ENCODE peak calls at places on chromosome 7, in nine cellular contexts. One of them, this sample, is unnamed.

GRCh38 chr7:23864984-23865383 is 155.0 kb downstream of the STK31 start:
- DNase-seq in Panc1: peak; percentile 25
- DNase-seq in PC-9: no peak
- DNase-seq in omental fat pad: no peak
- DNase-seq in nephron progenitor cell: no peak
- DNase-seq in glutamatergic neuron: no peak
- DNase-seq in WTC11: no peak
- DNase-seq in upper lobe of right lung: no peak
- DNase-seq in MM.1S: no peak
- DNase-seq in this sample: no peak

GRCh38 chr7:123270553-123270952 is 70.8 kb upstream of the SLC13A1 start:
- DNase-seq in upper lobe of right lung: no peak
- DNase-seq in MM.1S: no peak
- DNase-seq in nephron progenitor cell: no peak
- DNase-seq in omental fat pad: no peak
- DNase-seq in WTC11: no peak
- DNase-seq in glutamatergic neuron: no peak
- DNase-seq in PC-9: no peak
- DNase-seq in Panc1: no peak
- DNase-seq in this sample: no peak

GRCh38 chr7:7686806-7687205 is 31.6 kb downstream of the RPA3 start:
- DNase-seq in WTC11: no peak
- DNase-seq in glutamatergic neuron: no peak
- DNase-seq in upper lobe of right lung: no peak
- DNase-seq in PC-9: no peak
- DNase-seq in omental fat pad: no peak
- DNase-seq in Panc1: no peak
- DNase-seq in MM.1S: no peak
- DNase-seq in nephron progenitor cell: no peak
- DNase-seq in this sample: no peak

GRCh38 chr7:45644237-45644636 is 70.1 kb downstream of the ADCY1 start:
- DNase-seq in nephron progenitor cell: no peak
- DNase-seq in glutamatergic neuron: no peak
- DNase-seq in WTC11: no peak
- DNase-seq in Panc1: no peak
- DNase-seq in MM.1S: no peak
- DNase-seq in upper lobe of right lung: no peak
- DNase-seq in PC-9: no peak
- DNase-seq in omental fat pad: no peak
- DNase-seq in this sample: no peak

GRCh38 chr7:135274495-135275268 is 41.0 kb downstream of the STRA8 start:
- DNase-seq in PC-9: peak; percentile 70
- DNase-seq in omental fat pad: peak; percentile 82
- DNase-seq in glutamatergic neuron: peak; percentile 82
- DNase-seq in nephron progenitor cell: peak; percentile 78
- DNase-seq in MM.1S: peak; percentile 79
- DNase-seq in Panc1: peak; percentile 69
- DNase-seq in upper lobe of right lung: no peak
- DNase-seq in WTC11: peak; percentile 88
- DNase-seq in this sample: peak; percentile 56

GRCh38 chr7:37694208-37695080 is 10.9 kb downstream of the GPR141 start:
- DNase-seq in nephron progenitor cell: peak; percentile 18
- DNase-seq in glutamatergic neuron: no peak
- DNase-seq in WTC11: no peak
- DNase-seq in Panc1: no peak
- DNase-seq in upper lobe of right lung: peak; percentile 65
- DNase-seq in omental fat pad: no peak
- DNase-seq in MM.1S: no peak
- DNase-seq in PC-9: no peak
- DNase-seq in this sample: no peak

GRCh38 chr7:120920588-120920987 is 30.0 kb upstream of the ING3 start:
- DNase-seq in omental fat pad: no peak
- DNase-seq in Panc1: no peak
- DNase-seq in MM.1S: no peak
- DNase-seq in glutamatergic neuron: no peak
- DNase-seq in WTC11: no peak
- DNase-seq in nephron progenitor cell: no peak
- DNase-seq in PC-9: no peak
- DNase-seq in upper lobe of right lung: no peak
- DNase-seq in this sample: no peak

GRCh38 chr7:22331704-22332103 is 25.2 kb downstream of the RAPGEF5 start:
- DNase-seq in glutamatergic neuron: no peak
- DNase-seq in upper lobe of right lung: no peak
- DNase-seq in MM.1S: no peak
- DNase-seq in Panc1: no peak
- DNase-seq in WTC11: no peak
- DNase-seq in omental fat pad: no peak
- DNase-seq in nephron progenitor cell: no peak
- DNase-seq in PC-9: no peak
- DNase-seq in this sample: no peak

GRCh38 chr7:1646957-1647891 is 22.9 kb upstream of the ELFN1 start:
- DNase-seq in nephron progenitor cell: peak; percentile 48
- DNase-seq in WTC11: no peak
- DNase-seq in PC-9: no peak
- DNase-seq in upper lobe of right lung: no peak
- DNase-seq in MM.1S: no peak
- DNase-seq in Panc1: no peak
- DNase-seq in glutamatergic neuron: peak; percentile 85
- DNase-seq in omental fat pad: no peak
- DNase-seq in this sample: no peak

GRCh38 chr7:129877146-129877792 is 75.5 kb downstream of the UBE2H start:
- DNase-seq in upper lobe of right lung: no peak
- DNase-seq in omental fat pad: no peak
- DNase-seq in glutamatergic neuron: no peak
- DNase-seq in PC-9: no peak
- DNase-seq in WTC11: no peak
- DNase-seq in MM.1S: no peak
- DNase-seq in nephron progenitor cell: no peak
- DNase-seq in Panc1: no peak
- DNase-seq in this sample: no peak

GRCh38 chr7:130831817-130832481 is 97.9 kb upstream of the KLF14 start:
- DNase-seq in upper lobe of right lung: no peak
- DNase-seq in omental fat pad: no peak
- DNase-seq in WTC11: no peak
- DNase-seq in MM.1S: peak; percentile 35
- DNase-seq in glutamatergic neuron: no peak
- DNase-seq in nephron progenitor cell: no peak
- DNase-seq in Panc1: no peak
- DNase-seq in PC-9: no peak
- DNase-seq in this sample: no peak

GRCh38 chr7:108452707-108453106 is 3.5 kb downstream of the NRCAM start:
- DNase-seq in PC-9: no peak
- DNase-seq in nephron progenitor cell: no peak
- DNase-seq in upper lobe of right lung: no peak
- DNase-seq in glutamatergic neuron: no peak
- DNase-seq in Panc1: peak; percentile 17
- DNase-seq in omental fat pad: no peak
- DNase-seq in WTC11: no peak
- DNase-seq in MM.1S: peak; percentile 32
- DNase-seq in this sample: no peak

GRCh38 chr7:90261441-90261840 is 16.5 kb downstream of the CFAP69 start:
- DNase-seq in WTC11: no peak
- DNase-seq in omental fat pad: no peak
- DNase-seq in PC-9: no peak
- DNase-seq in upper lobe of right lung: no peak
- DNase-seq in glutamatergic neuron: no peak
- DNase-seq in nephron progenitor cell: no peak
- DNase-seq in Panc1: no peak
- DNase-seq in MM.1S: no peak
- DNase-seq in this sample: no peak

GRCh38 chr7:90256778-90257177 is 11.8 kb downstream of the CFAP69 start:
- DNase-seq in nephron progenitor cell: no peak
- DNase-seq in upper lobe of right lung: no peak
- DNase-seq in glutamatergic neuron: no peak
- DNase-seq in Panc1: no peak
- DNase-seq in PC-9: no peak
- DNase-seq in omental fat pad: no peak
- DNase-seq in WTC11: no peak
- DNase-seq in MM.1S: no peak
- DNase-seq in this sample: no peak

GRCh38 chr7:90266808-90267207 is 21.8 kb downstream of the CFAP69 start:
- DNase-seq in omental fat pad: no peak
- DNase-seq in upper lobe of right lung: no peak
- DNase-seq in Panc1: no peak
- DNase-seq in glutamatergic neuron: no peak
- DNase-seq in MM.1S: no peak
- DNase-seq in WTC11: no peak
- DNase-seq in nephron progenitor cell: no peak
- DNase-seq in PC-9: no peak
- DNase-seq in this sample: no peak

GRCh38 chr7:90267263-90267858 is 22.4 kb downstream of the CFAP69 start:
- DNase-seq in omental fat pad: no peak
- DNase-seq in WTC11: no peak
- DNase-seq in Panc1: no peak
- DNase-seq in upper lobe of right lung: no peak
- DNase-seq in PC-9: no peak
- DNase-seq in glutamatergic neuron: no peak
- DNase-seq in nephron progenitor cell: no peak
- DNase-seq in MM.1S: no peak
- DNase-seq in this sample: no peak

GRCh38 chr7:90262438-90262837 is 17.5 kb downstream of the CFAP69 start:
- DNase-seq in omental fat pad: no peak
- DNase-seq in MM.1S: peak; percentile 48
- DNase-seq in upper lobe of right lung: no peak
- DNase-seq in Panc1: peak; percentile 17
- DNase-seq in WTC11: no peak
- DNase-seq in nephron progenitor cell: no peak
- DNase-seq in glutamatergic neuron: no peak
- DNase-seq in PC-9: no peak
- DNase-seq in this sample: peak; percentile 50
- TF ChIP-seq CTCF in omental fat pad: no peak
- TF ChIP-seq CTCF in MM.1S: peak; percentile 39
- TF ChIP-seq CTCF in upper lobe of right lung: peak; percentile 49
- TF ChIP-seq CTCF in Panc1: no peak
- TF ChIP-seq CTCF in WTC11: peak; percentile 17
- TF ChIP-seq CTCF in nephron progenitor cell: peak; percentile 49
- TF ChIP-seq CTCF in glutamatergic neuron: peak; percentile 27
- TF ChIP-seq CTCF in PC-9: peak; percentile 73
- TF ChIP-seq CTCF in this sample: peak; percentile 81

GRCh38 chr7:105210721-105211205 is 178.0 kb downstream of the SRPK2 start:
- DNase-seq in PC-9: no peak
- DNase-seq in MM.1S: peak; percentile 72
- DNase-seq in glutamatergic neuron: no peak
- DNase-seq in Panc1: no peak
- DNase-seq in omental fat pad: no peak
- DNase-seq in upper lobe of right lung: no peak
- DNase-seq in nephron progenitor cell: no peak
- DNase-seq in WTC11: no peak
- DNase-seq in this sample: no peak
- TF ChIP-seq CTCF in PC-9: no peak
- TF ChIP-seq CTCF in MM.1S: no peak
- TF ChIP-seq CTCF in glutamatergic neuron: no peak
- TF ChIP-seq CTCF in Panc1: no peak
- TF ChIP-seq CTCF in omental fat pad: no peak
- TF ChIP-seq CTCF in upper lobe of right lung: no peak
- TF ChIP-seq CTCF in nephron progenitor cell: no peak
- TF ChIP-seq CTCF in WTC11: no peak
- TF ChIP-seq CTCF in this sample: no peak

GRCh38 chr7:44127161-44127560 is 3.8 kb upstream of the POLD2 start:
- DNase-seq in WTC11: no peak
- DNase-seq in upper lobe of right lung: no peak
- DNase-seq in omental fat pad: no peak
- DNase-seq in MM.1S: no peak
- DNase-seq in PC-9: no peak
- DNase-seq in nephron progenitor cell: no peak
- DNase-seq in Panc1: no peak
- DNase-seq in glutamatergic neuron: no peak
- DNase-seq in this sample: no peak
- TF ChIP-seq CTCF in WTC11: no peak
- TF ChIP-seq CTCF in upper lobe of right lung: no peak
- TF ChIP-seq CTCF in omental fat pad: no peak
- TF ChIP-seq CTCF in MM.1S: no peak
- TF ChIP-seq CTCF in PC-9: no peak
- TF ChIP-seq CTCF in nephron progenitor cell: no peak
- TF ChIP-seq CTCF in Panc1: no peak
- TF ChIP-seq CTCF in glutamatergic neuron: no peak
- TF ChIP-seq CTCF in this sample: no peak

GRCh38 chr7:20831451-20831850 is 44.8 kb upstream of the SP8 start:
- DNase-seq in WTC11: no peak
- DNase-seq in nephron progenitor cell: no peak
- DNase-seq in Panc1: no peak
- DNase-seq in upper lobe of right lung: no peak
- DNase-seq in omental fat pad: no peak
- DNase-seq in MM.1S: no peak
- DNase-seq in PC-9: no peak
- DNase-seq in glutamatergic neuron: no peak
- DNase-seq in this sample: no peak

GRCh38 chr7:20835111-20835750 is 48.5 kb upstream of the SP8 start:
- DNase-seq in PC-9: no peak
- DNase-seq in Panc1: no peak
- DNase-seq in omental fat pad: no peak
- DNase-seq in MM.1S: no peak
- DNase-seq in WTC11: peak; percentile 58
- DNase-seq in upper lobe of right lung: no peak
- DNase-seq in glutamatergic neuron: no peak
- DNase-seq in nephron progenitor cell: no peak
- DNase-seq in this sample: no peak

GRCh38 chr7:20831976-20832375 is 45.3 kb upstream of the SP8 start:
- DNase-seq in MM.1S: no peak
- DNase-seq in PC-9: no peak
- DNase-seq in upper lobe of right lung: no peak
- DNase-seq in glutamatergic neuron: no peak
- DNase-seq in omental fat pad: no peak
- DNase-seq in nephron progenitor cell: no peak
- DNase-seq in WTC11: no peak
- DNase-seq in Panc1: no peak
- DNase-seq in this sample: no peak

GRCh38 chr7:20839196-20839735 is 52.6 kb upstream of the SP8 start:
- DNase-seq in WTC11: no peak
- DNase-seq in omental fat pad: no peak
- DNase-seq in glutamatergic neuron: no peak
- DNase-seq in Panc1: no peak
- DNase-seq in nephron progenitor cell: no peak
- DNase-seq in PC-9: no peak
- DNase-seq in MM.1S: no peak
- DNase-seq in upper lobe of right lung: no peak
- DNase-seq in this sample: no peak

GRCh38 chr7:20834656-20835055 is 48.0 kb upstream of the SP8 start:
- DNase-seq in omental fat pad: no peak
- DNase-seq in Panc1: no peak
- DNase-seq in upper lobe of right lung: no peak
- DNase-seq in glutamatergic neuron: no peak
- DNase-seq in MM.1S: no peak
- DNase-seq in nephron progenitor cell: no peak
- DNase-seq in WTC11: no peak
- DNase-seq in PC-9: no peak
- DNase-seq in this sample: no peak
- TF ChIP-seq CTCF in omental fat pad: no peak
- TF ChIP-seq CTCF in Panc1: peak; percentile 54
- TF ChIP-seq CTCF in upper lobe of right lung: no peak
- TF ChIP-seq CTCF in glutamatergic neuron: peak; percentile 20
- TF ChIP-seq CTCF in MM.1S: peak; percentile 40
- TF ChIP-seq CTCF in nephron progenitor cell: peak; percentile 40
- TF ChIP-seq CTCF in WTC11: peak; percentile 35
- TF ChIP-seq CTCF in PC-9: peak; percentile 67
- TF ChIP-seq CTCF in this sample: peak; percentile 33

This sample was measured in HFFc6.